ENCODE peak calls at places on chromosomes 11 and 22, in eight cellular contexts. One of them, this sample, is unnamed.
A peak's percentile ranks its signal among the peaks of the same experiment; 100 is the strongest.

GRCh38 chr11:68313574-68314202 is 1.3 kb downstream of the LRP5 start:
- DNase-seq in activated CD4-positive, alpha-beta T cell treated with anti-CD3 and anti-CD28 coated beads for 48 hours: no peak
- DNase-seq in Karpas-422: no peak
- DNase-seq in CD4-positive, alpha-beta T cell: no peak
- DNase-seq in RCC 7860: no peak
- DNase-seq in stimulated activated naive CD4-positive, alpha-beta T cell: no peak
- DNase-seq in GM10248: no peak
- DNase-seq in smooth muscle cell of the brain vasculature: no peak
- DNase-seq in this sample: no peak

GRCh38 chr11:10573028-10573427 is 4.6 kb upstream of the LYVE1 start:
- DNase-seq in activated CD4-positive, alpha-beta T cell treated with anti-CD3 and anti-CD28 coated beads for 48 hours: no peak
- DNase-seq in GM10248: no peak
- DNase-seq in CD4-positive, alpha-beta T cell: no peak
- DNase-seq in smooth muscle cell of the brain vasculature: no peak
- DNase-seq in Karpas-422: no peak
- DNase-seq in RCC 7860: no peak
- DNase-seq in stimulated activated naive CD4-positive, alpha-beta T cell: no peak
- DNase-seq in this sample: no peak

GRCh38 chr11:113675003-113675471 is 31.1 kb downstream of the TMPRSS5 start:
- DNase-seq in Karpas-422: no peak
- DNase-seq in RCC 7860: peak; percentile 94
- DNase-seq in smooth muscle cell of the brain vasculature: peak; percentile 55
- DNase-seq in activated CD4-positive, alpha-beta T cell treated with anti-CD3 and anti-CD28 coated beads for 48 hours: peak; percentile 31
- DNase-seq in stimulated activated naive CD4-positive, alpha-beta T cell: no peak
- DNase-seq in GM10248: peak; percentile 60
- DNase-seq in CD4-positive, alpha-beta T cell: no peak
- DNase-seq in this sample: peak; percentile 62

GRCh38 chr11:65833297-65834030 is at the start of gene SNX32:
- DNase-seq in CD4-positive, alpha-beta T cell: peak; percentile 94
- DNase-seq in RCC 7860: no peak
- DNase-seq in GM10248: peak; percentile 100
- DNase-seq in smooth muscle cell of the brain vasculature: peak; percentile 81
- DNase-seq in Karpas-422: no peak
- DNase-seq in activated CD4-positive, alpha-beta T cell treated with anti-CD3 and anti-CD28 coated beads for 48 hours: peak; percentile 98
- DNase-seq in stimulated activated naive CD4-positive, alpha-beta T cell: peak; percentile 93
- DNase-seq in this sample: peak; percentile 99

GRCh38 chr22:36762687-36763260 is 13.1 kb downstream of the IFT27 start:
- DNase-seq in GM10248: no peak
- DNase-seq in Karpas-422: peak; percentile 27
- DNase-seq in RCC 7860: no peak
- DNase-seq in activated CD4-positive, alpha-beta T cell treated with anti-CD3 and anti-CD28 coated beads for 48 hours: no peak
- DNase-seq in smooth muscle cell of the brain vasculature: no peak
- DNase-seq in stimulated activated naive CD4-positive, alpha-beta T cell: no peak
- DNase-seq in CD4-positive, alpha-beta T cell: no peak
- DNase-seq in this sample: no peak

GRCh38 chr22:25540128-25540790 is 24.2 kb upstream of the GRK3 start:
- DNase-seq in RCC 7860: no peak
- DNase-seq in Karpas-422: no peak
- DNase-seq in CD4-positive, alpha-beta T cell: no peak
- DNase-seq in smooth muscle cell of the brain vasculature: no peak
- DNase-seq in stimulated activated naive CD4-positive, alpha-beta T cell: no peak
- DNase-seq in activated CD4-positive, alpha-beta T cell treated with anti-CD3 and anti-CD28 coated beads for 48 hours: no peak
- DNase-seq in GM10248: no peak
- DNase-seq in this sample: no peak

GRCh38 chr11:99019676-99020075 is 1.1 kb upstream of the CNTN5 start:
- DNase-seq in Karpas-422: no peak
- DNase-seq in activated CD4-positive, alpha-beta T cell treated with anti-CD3 and anti-CD28 coated beads for 48 hours: no peak
- DNase-seq in smooth muscle cell of the brain vasculature: no peak
- DNase-seq in GM10248: no peak
- DNase-seq in stimulated activated naive CD4-positive, alpha-beta T cell: no peak
- DNase-seq in CD4-positive, alpha-beta T cell: no peak
- DNase-seq in RCC 7860: no peak
- DNase-seq in this sample: no peak

GRCh38 chr11:14764899-14765527 is 121.4 kb downstream of the PDE3B start:
- DNase-seq in RCC 7860: no peak
- DNase-seq in activated CD4-positive, alpha-beta T cell treated with anti-CD3 and anti-CD28 coated beads for 48 hours: peak; percentile 34
- DNase-seq in GM10248: peak; percentile 16
- DNase-seq in Karpas-422: no peak
- DNase-seq in CD4-positive, alpha-beta T cell: no peak
- DNase-seq in stimulated activated naive CD4-positive, alpha-beta T cell: no peak
- DNase-seq in smooth muscle cell of the brain vasculature: no peak
- DNase-seq in this sample: peak; percentile 49

GRCh38 chr22:28030442-28030841 is 111.4 kb upstream of the PITPNB start:
- DNase-seq in stimulated activated naive CD4-positive, alpha-beta T cell: no peak
- DNase-seq in RCC 7860: no peak
- DNase-seq in activated CD4-positive, alpha-beta T cell treated with anti-CD3 and anti-CD28 coated beads for 48 hours: no peak
- DNase-seq in CD4-positive, alpha-beta T cell: no peak
- DNase-seq in Karpas-422: no peak
- DNase-seq in smooth muscle cell of the brain vasculature: no peak
- DNase-seq in GM10248: no peak
- DNase-seq in this sample: no peak

GRCh38 chr11:4539603-4540219 is 5.3 kb upstream of the OR52M1 start:
- DNase-seq in GM10248: peak; percentile 36
- DNase-seq in stimulated activated naive CD4-positive, alpha-beta T cell: peak; percentile 9
- DNase-seq in Karpas-422: peak; percentile 69
- DNase-seq in smooth muscle cell of the brain vasculature: no peak
- DNase-seq in RCC 7860: peak; percentile 10
- DNase-seq in CD4-positive, alpha-beta T cell: peak; percentile 29
- DNase-seq in activated CD4-positive, alpha-beta T cell treated with anti-CD3 and anti-CD28 coated beads for 48 hours: peak; percentile 63
- DNase-seq in this sample: peak; percentile 48

GRCh38 chr11:76763573-76764348 is 19.4 kb upstream of the TSKU start:
- DNase-seq in Karpas-422: no peak
- DNase-seq in CD4-positive, alpha-beta T cell: no peak
- DNase-seq in RCC 7860: peak; percentile 55
- DNase-seq in stimulated activated naive CD4-positive, alpha-beta T cell: no peak
- DNase-seq in GM10248: no peak
- DNase-seq in smooth muscle cell of the brain vasculature: no peak
- DNase-seq in activated CD4-positive, alpha-beta T cell treated with anti-CD3 and anti-CD28 coated beads for 48 hours: no peak
- DNase-seq in this sample: no peak

GRCh38 chr11:69062169-69062855 is 13.6 kb downstream of the TPCN2 start:
- DNase-seq in smooth muscle cell of the brain vasculature: no peak
- DNase-seq in stimulated activated naive CD4-positive, alpha-beta T cell: no peak
- DNase-seq in RCC 7860: no peak
- DNase-seq in CD4-positive, alpha-beta T cell: no peak
- DNase-seq in GM10248: no peak
- DNase-seq in Karpas-422: no peak
- DNase-seq in activated CD4-positive, alpha-beta T cell treated with anti-CD3 and anti-CD28 coated beads for 48 hours: no peak
- DNase-seq in this sample: no peak

GRCh38 chr11:8739309-8739793 is 56.8 kb downstream of the RPL27A start:
- DNase-seq in Karpas-422: no peak
- DNase-seq in smooth muscle cell of the brain vasculature: no peak
- DNase-seq in stimulated activated naive CD4-positive, alpha-beta T cell: no peak
- DNase-seq in RCC 7860: no peak
- DNase-seq in activated CD4-positive, alpha-beta T cell treated with anti-CD3 and anti-CD28 coated beads for 48 hours: no peak
- DNase-seq in GM10248: no peak
- DNase-seq in CD4-positive, alpha-beta T cell: no peak
- DNase-seq in this sample: no peak

GRCh38 chr22:41417622-41418390 is 28.8 kb downstream of the TOB2 start:
- DNase-seq in GM10248: no peak
- DNase-seq in stimulated activated naive CD4-positive, alpha-beta T cell: no peak
- DNase-seq in RCC 7860: no peak
- DNase-seq in CD4-positive, alpha-beta T cell: no peak
- DNase-seq in activated CD4-positive, alpha-beta T cell treated with anti-CD3 and anti-CD28 coated beads for 48 hours: no peak
- DNase-seq in smooth muscle cell of the brain vasculature: no peak
- DNase-seq in Karpas-422: no peak
- DNase-seq in this sample: no peak

GRCh38 chr11:3894128-3894731 is 38.8 kb downstream of the STIM1 start:
- DNase-seq in RCC 7860: no peak
- DNase-seq in activated CD4-positive, alpha-beta T cell treated with anti-CD3 and anti-CD28 coated beads for 48 hours: no peak
- DNase-seq in smooth muscle cell of the brain vasculature: peak; percentile 9
- DNase-seq in Karpas-422: peak; percentile 94
- DNase-seq in GM10248: peak; percentile 91
- DNase-seq in stimulated activated naive CD4-positive, alpha-beta T cell: no peak
- DNase-seq in CD4-positive, alpha-beta T cell: no peak
- DNase-seq in this sample: peak; percentile 84

This sample was measured in GM13977.